ENCODE peak calls at places on chromosomes 13 and 19, in eight cellular contexts. B, E, U, T, X, Z, G and D are unnamed samples.

GRCh38 chr13:113533441-113533840 is 42.9 kb upstream of the DCUN1D2 start:
- DNase-seq in B (no peak), E (no peak), U (no peak), T (no peak), X (no peak), Z (no peak), G (no peak), D (no peak)

GRCh38 chr13:48808689-48809088 is 155.0 kb downstream of the CYSLTR2 start:
- DNase-seq in B (peak), E (no peak), U (no peak), T (no peak), X (no peak), Z (no peak), G (peak), D (no peak)

GRCh38 chr19:2869618-2870017 is 2.5 kb downstream of the ZNF556 start:
- DNase-seq in B (no peak), E (no peak), U (no peak), T (no peak), X (peak), Z (no peak), G (no peak), D (no peak)

GRCh38 chr13:48979892-48980291 is 4.2 kb downstream of the FNDC3A start:
- DNase-seq in B (no peak), E (no peak), U (peak), T (no peak), X (no peak), Z (no peak), G (no peak), D (no peak)

GRCh38 chr13:20093946-20094345 is 66.9 kb downstream of the GJA3 start:
- DNase-seq in B (no peak), E (no peak), U (no peak), T (no peak), X (no peak), Z (no peak), G (no peak), D (no peak)

GRCh38 chr19:55086730-55087541 is 11.3 kb downstream of the EPS8L1 start:
- DNase-seq in B (peak), E (no peak), U (no peak), T (peak), X (peak), Z (peak), G (peak), D (peak)

GRCh38 chr13:27793377-27794074 is 1.2 kb downstream of the GSX1 start:
- DNase-seq in B (no peak), E (no peak), U (no peak), T (no peak), X (no peak), Z (no peak), G (no peak), D (no peak)

GRCh38 chr13:113327766-113328391 is 30.8 kb downstream of the LAMP1 start:
- DNase-seq in B (no peak), E (no peak), U (no peak), T (no peak), X (no peak), Z (no peak), G (no peak), D (no peak)

GRCh38 chr13:79512950-79513349 is 32.0 kb downstream of the NDFIP2 start:
- DNase-seq in B (no peak), E (no peak), U (no peak), T (no peak), X (no peak), Z (no peak), G (no peak), D (no peak)

GRCh38 chr13:99766641-99767045 is 204.9 kb downstream of the ZIC5 start:
- DNase-seq in B (no peak), E (no peak), U (no peak), T (no peak), X (no peak), Z (peak), G (peak), D (no peak)

GRCh38 chr13:37164635-37165034 is 59.2 kb upstream of the CSNK1A1L start:
- DNase-seq in B (no peak), E (no peak), U (no peak), T (no peak), X (no peak), Z (no peak), G (no peak), D (no peak)

GRCh38 chr13:43307921-43308433 is 284.6 kb downstream of the DNAJC15 start:
- DNase-seq in B (peak), E (no peak), U (peak), T (peak), X (peak), Z (peak), G (peak), D (no peak)

GRCh38 chr13:98978280-98978679 is 416 bp upstream of the DOCK9 start:
- DNase-seq in B (peak), E (no peak), U (no peak), T (no peak), X (peak), Z (no peak), G (peak), D (no peak)

GRCh38 chr19:13610042-13610691 is 103.9 kb upstream of the CACNA1A start:
- DNase-seq in B (no peak), E (no peak), U (no peak), T (no peak), X (no peak), Z (no peak), G (no peak), D (no peak)

GRCh38 chr19:53507523-53508442 is 30.2 kb upstream of the ZNF331 start:
- DNase-seq in B (no peak), E (no peak), U (no peak), T (no peak), X (peak), Z (no peak), G (no peak), D (no peak)

GRCh38 chr13:27053902-27054595 is 117.6 kb downstream of the USP12 start:
- DNase-seq in B (peak), E (no peak), U (no peak), T (no peak), X (peak), Z (no peak), G (peak), D (no peak)

GRCh38 chr13:47898080-47898479 is 103.0 kb downstream of the SUCLA2 start:
- DNase-seq in B (no peak), E (no peak), U (no peak), T (no peak), X (no peak), Z (no peak), G (no peak), D (no peak)

GRCh38 chr13:50697746-50698526 is 145.6 kb downstream of the DLEU7 start:
- DNase-seq in B (no peak), E (no peak), U (no peak), T (no peak), X (no peak), Z (no peak), G (no peak), D (no peak)

GRCh38 chr13:53743906-53744305 is 715.3 kb downstream of the OLFM4 start:
- DNase-seq in B (no peak), E (no peak), U (no peak), T (no peak), X (no peak), Z (peak), G (no peak), D (no peak)

GRCh38 chr19:2422951-2423880 is 4.2 kb downstream of the TIMM13 start:
- DNase-seq in B (no peak), E (no peak), U (peak), T (no peak), X (peak), Z (no peak), G (no peak), D (no peak)

GRCh38 chr19:46784262-46785053 is 3.9 kb downstream of the SLC1A5 start:
- DNase-seq in B (peak), E (peak), U (peak), T (peak), X (peak), Z (peak), G (peak), D (peak)

GRCh38 chr19:23512151-23512925 is 117.1 kb upstream of the ZNF91 start:
- DNase-seq in B (no peak), E (no peak), U (no peak), T (no peak), X (peak), Z (no peak), G (no peak), D (no peak)

GRCh38 chr13:77502104-77502720 is 33.3 kb upstream of the SCEL start:
- DNase-seq in B (no peak), E (no peak), U (no peak), T (no peak), X (no peak), Z (no peak), G (no peak), D (no peak)